ENCODE peak calls at places on chromosomes 3 and 15, in ten cellular contexts. B is fibroblast of lung, D is progenitor cell of endocrine pancreas, Q is heart left ventricle, V is GM12878, I is AG04449, R is AG09319, F is dorsolateral prefrontal cortex, Z is glutamatergic neuron, H is esophagus muscularis mucosa. M is an unnamed sample.

GRCh38 chr3:16181361-16181760 is 6.9 kb downstream of the GALNT15 start:
- DNase-seq in B (peak), D (no peak), Q (no peak), V (no peak), I (no peak), R (no peak), F (no peak), Z (no peak), H (peak), M (peak)

GRCh38 chr15:96693990-96694517 is 363.6 kb downstream of the NR2F2 start:
- DNase-seq in B (peak), D (no peak), Q (no peak), V (no peak), I (no peak), R (no peak), F (no peak), Z (no peak), H (no peak), M (no peak)

GRCh38 chr3:29773481-29773880 is 492.6 kb downstream of the RBMS3 start:
- DNase-seq in B (no peak), D (no peak), Q (no peak), V (no peak), I (no peak), R (no peak), F (no peak), Z (no peak), H (no peak), M (no peak)

GRCh38 chr15:37046876-37047614 is 53.3 kb downstream of the MEIS2 start:
- DNase-seq in B (peak), D (no peak), Q (no peak), V (no peak), I (no peak), R (no peak), F (no peak), Z (no peak), H (no peak), M (no peak)

GRCh38 chr15:64806509-64806908 is 18.9 kb downstream of the PIF1 start:
- DNase-seq in B (no peak), D (no peak), Q (no peak), V (no peak), I (no peak), R (no peak), F (no peak), Z (no peak), H (no peak), M (no peak)

GRCh38 chr15:39944711-39945110 is 10.8 kb downstream of the EIF2AK4 start:
- DNase-seq in B (peak), D (no peak), Q (no peak), V (no peak), I (peak), R (no peak), F (no peak), Z (no peak), H (no peak), M (no peak)

GRCh38 chr3:194748229-194748628 is 62.5 kb downstream of the FAM43A start:
- DNase-seq in B (no peak), D (no peak), Q (no peak), V (no peak), I (no peak), R (no peak), F (no peak), Z (no peak), H (no peak), M (no peak)

GRCh38 chr3:71547254-71548198 is 36.0 kb downstream of the FOXP1 start:
- DNase-seq in B (peak), D (no peak), Q (no peak), V (no peak), I (no peak), R (no peak), F (no peak), Z (no peak), H (no peak), M (no peak)

GRCh38 chr3:190120161-190121060 is at the start of gene P3H2:
- DNase-seq in B (peak), D (peak), Q (peak), V (no peak), I (no peak), R (peak), F (peak), Z (peak), H (peak), M (peak)

GRCh38 chr3:118151164-118151563 is 883.5 kb downstream of the IGSF11 start:
- DNase-seq in B (no peak), D (no peak), Q (no peak), V (no peak), I (no peak), R (no peak), F (no peak), Z (no peak), H (no peak), M (no peak)

GRCh38 chr3:69226071-69226470 is 103.7 kb upstream of the LMOD3 start:
- DNase-seq in B (no peak), D (no peak), Q (no peak), V (no peak), I (no peak), R (no peak), F (no peak), Z (no peak), H (no peak), M (no peak)

GRCh38 chr3:68614087-68614486 is 318.3 kb downstream of the TAFA4 start:
- DNase-seq in B (no peak), D (no peak), Q (no peak), V (no peak), I (no peak), R (no peak), F (no peak), Z (no peak), H (no peak), M (no peak)

GRCh38 chr3:17836919-17837318 is 94.5 kb upstream of the TBC1D5 start:
- DNase-seq in B (no peak), D (no peak), Q (no peak), V (no peak), I (no peak), R (no peak), F (no peak), Z (no peak), H (no peak), M (no peak)

GRCh38 chr15:33296856-33297255 is 13.9 kb upstream of the RYR3 start:
- DNase-seq in B (no peak), D (no peak), Q (no peak), V (no peak), I (no peak), R (no peak), F (no peak), Z (no peak), H (peak), M (no peak)

GRCh38 chr3:133938770-133939495 is 43.3 kb upstream of the RAB6B start:
- DNase-seq in B (peak), D (no peak), Q (peak), V (no peak), I (no peak), R (no peak), F (no peak), Z (no peak), H (no peak), M (no peak)

GRCh38 chr3:126147147-126147931 is 33.0 kb downstream of the ALDH1L1 start:
- DNase-seq in B (no peak), D (no peak), Q (peak), V (no peak), I (no peak), R (no peak), F (no peak), Z (no peak), H (peak), M (peak)

GRCh38 chr15:46714959-46715358 is 1002.3 kb upstream of the SEMA6D start:
- DNase-seq in B (no peak), D (no peak), Q (no peak), V (no peak), I (no peak), R (no peak), F (no peak), Z (no peak), H (no peak), M (no peak)

GRCh38 chr15:66291816-66292215 is 1.6 kb upstream of the DIS3L start:
- DNase-seq in B (no peak), D (no peak), Q (no peak), V (no peak), I (no peak), R (no peak), F (no peak), Z (no peak), H (no peak), M (no peak)

GRCh38 chr15:72174551-72175165 is 22.9 kb downstream of the GRAMD2A start:
- DNase-seq in B (no peak), D (no peak), Q (no peak), V (no peak), I (no peak), R (no peak), F (no peak), Z (no peak), H (peak), M (no peak)

GRCh38 chr3:171504376-171504775 is 44.2 kb upstream of the TNIK start:
- DNase-seq in B (no peak), D (no peak), Q (no peak), V (no peak), I (no peak), R (no peak), F (no peak), Z (no peak), H (no peak), M (no peak)

GRCh38 chr3:45778761-45779201 is 17.6 kb downstream of the SLC6A20 start:
- DNase-seq in B (no peak), D (no peak), Q (peak), V (no peak), I (no peak), R (no peak), F (no peak), Z (no peak), H (no peak), M (no peak)

GRCh38 chr15:66231421-66232266 is 21.9 kb downstream of the MEGF11 start:
- DNase-seq in B (no peak), D (no peak), Q (no peak), V (no peak), I (no peak), R (no peak), F (no peak), Z (no peak), H (no peak), M (no peak)

GRCh38 chr15:83030021-83030420 is 18.6 kb upstream of the C15orf40 start:
- DNase-seq in B (peak), D (no peak), Q (no peak), V (no peak), I (no peak), R (no peak), F (no peak), Z (no peak), H (no peak), M (no peak)

GRCh38 chr3:133863865-133864264 is 31.8 kb downstream of the RAB6B start:
- DNase-seq in B (no peak), D (no peak), Q (no peak), V (no peak), I (no peak), R (no peak), F (no peak), Z (no peak), H (no peak), M (no peak)

GRCh38 chr15:53962646-53963561 is 15.3 kb upstream of the UNC13C start:
- DNase-seq in B (peak), D (peak), Q (no peak), V (no peak), I (no peak), R (no peak), F (peak), Z (peak), H (no peak), M (peak)

GRCh38 chr3:94990952-94991705 is 928.3 kb downstream of the NSUN3 start:
- DNase-seq in B (no peak), D (no peak), Q (no peak), V (no peak), I (no peak), R (no peak), F (no peak), Z (no peak), H (no peak), M (no peak)

GRCh38 chr3:176696816-176697215 is 500.5 kb downstream of the TBL1XR1 start:
- DNase-seq in B (no peak), D (no peak), Q (no peak), V (no peak), I (no peak), R (no peak), F (no peak), Z (no peak), H (no peak), M (no peak)

GRCh38 chr3:197023241-197023997 is 6.2 kb downstream of the MELTF start:
- DNase-seq in B (no peak), D (no peak), Q (no peak), V (peak), I (no peak), R (no peak), F (peak), Z (no peak), H (no peak), M (no peak)

GRCh38 chr15:31486506-31486905 is 159.9 kb downstream of the KLF13 start:
- DNase-seq in B (no peak), D (peak), Q (no peak), V (no peak), I (no peak), R (no peak), F (no peak), Z (no peak), H (no peak), M (no peak)

GRCh38 chr3:180600473-180600872 is 1.5 kb upstream of the TTC14 start:
- DNase-seq in B (no peak), D (no peak), Q (no peak), V (no peak), I (no peak), R (no peak), F (no peak), Z (no peak), H (no peak), M (no peak)

GRCh38 chr3:180601688-180602666 is at the start of gene TTC14:
- DNase-seq in B (peak), D (peak), Q (peak), V (peak), I (peak), R (peak), F (peak), Z (peak), H (peak), M (peak)
- TF ChIP-seq CTCF in B (no peak), D (no peak), Q (no peak), V (no peak), I (no peak), R (no peak), F (no peak), Z (no peak), H (no peak), M (no peak)

DNA sequence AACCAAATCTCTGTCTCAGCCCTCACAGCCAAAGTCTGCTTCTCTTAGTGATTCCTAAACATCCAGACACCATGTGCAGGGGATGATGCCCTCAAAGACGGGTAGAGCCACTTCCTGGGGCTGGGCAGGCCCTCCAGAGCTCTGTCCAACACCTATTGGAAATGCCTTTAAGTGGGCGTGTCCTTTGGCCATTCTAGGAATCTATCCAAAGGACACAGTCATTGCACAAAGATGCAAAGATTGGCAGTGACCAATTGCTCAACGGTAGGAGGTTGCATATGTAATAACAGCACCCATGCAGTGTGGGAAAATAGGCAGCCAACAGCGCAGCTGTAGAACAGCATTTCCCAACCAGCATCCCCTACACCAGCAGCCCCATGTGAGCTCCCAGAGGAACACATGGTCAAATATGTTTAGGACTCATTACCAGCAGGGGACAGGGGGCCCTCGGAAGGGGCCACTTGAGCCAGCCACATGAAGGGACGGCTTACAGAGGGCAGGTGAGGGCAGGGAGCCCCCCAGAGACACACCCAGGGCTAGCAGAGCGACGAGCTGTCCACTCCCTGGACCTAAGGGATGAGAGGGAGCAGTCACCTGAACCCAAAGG is 142.8 kb upstream of the IQSEC1 start:
- DNase-seq in B (peak), D (no peak), Q (no peak), V (no peak), I (peak), R (no peak), F (no peak), Z (no peak), H (no peak), M (no peak)
- TF ChIP-seq CTCF in B (no peak), D (no peak), Q (no peak), V (no peak), I (no peak), R (no peak), F (no peak), Z (no peak), H (no peak), M (no peak)

GRCh38 chr3:57692404-57693191 is at the start of gene DENND6A:
- DNase-seq in B (peak), D (peak), Q (peak), V (peak), I (peak), R (peak), F (peak), Z (peak), H (peak), M (peak)
- TF ChIP-seq CTCF in B (no peak), D (no peak), Q (no peak), V (no peak), I (no peak), R (no peak), F (no peak), Z (no peak), H (no peak), M (no peak)

GRCh38 chr3:98617841-98618240 is 24.4 kb upstream of the CPOX start:
- DNase-seq in B (no peak), D (no peak), Q (no peak), V (no peak), I (no peak), R (no peak), F (no peak), Z (no peak), H (no peak), M (no peak)

GRCh38 chr3:98608029-98608428 is 14.6 kb upstream of the CPOX start:
- DNase-seq in B (no peak), D (no peak), Q (no peak), V (no peak), I (no peak), R (no peak), F (no peak), Z (no peak), H (no peak), M (no peak)

GRCh38 chr3:98613616-98614015 is 20.2 kb upstream of the CPOX start:
- DNase-seq in B (no peak), D (no peak), Q (no peak), V (peak), I (no peak), R (no peak), F (no peak), Z (no peak), H (no peak), M (no peak)

GRCh38 chr3:98612996-98613517 is 19.6 kb upstream of the CPOX start:
- DNase-seq in B (no peak), D (no peak), Q (peak), V (peak), I (no peak), R (no peak), F (no peak), Z (no peak), H (no peak), M (peak)

GRCh38 chr3:98612587-98612986 is 19.2 kb upstream of the CPOX start:
- DNase-seq in B (no peak), D (no peak), Q (no peak), V (no peak), I (no peak), R (no peak), F (no peak), Z (no peak), H (no peak), M (peak)
- TF ChIP-seq CTCF in B (no peak), D (no peak), Q (no peak), V (peak), I (no peak), R (no peak), F (no peak), Z (no peak), H (no peak), M (no peak)

M was measured in mucosa of descending colon.